ENCODE peak calls at places on chromosomes 7 and 10, in nine cellular contexts. M, O, L, G, V, I, F, K and U are unnamed samples.
A peak's percentile ranks its signal among the peaks of the same experiment; 100 is the strongest.

GRCh38 chr10:71623098-71623985 is 96.2 kb downstream of the C10orf105 start:
- DNase-seq in M (no peak), O (no peak), V (no peak), K (no peak), I (no peak), L (no peak), G (peak; percentile 87), F (peak; percentile 79), U (no peak)

GRCh38 chr10:18140957-18141888 is 999 bp downstream of the CACNB2 start:
- DNase-seq in M (no peak), K (no peak), L (no peak), O (no peak), V (no peak), I (no peak), G (no peak), F (no peak), U (no peak)

GRCh38 chr10:20767028-20767427 is 130.1 kb downstream of the NEBL start:
- DNase-seq in K (no peak), L (no peak), O (no peak), G (peak; percentile 9), V (no peak), I (peak; percentile 22), F (peak; percentile 54), M (no peak), U (peak; percentile 76)

GRCh38 chr7:154855366-154855765 is 147.6 kb downstream of the PAXIP1 start:
- DNase-seq in M (no peak), G (no peak), I (no peak), O (no peak), L (no peak), K (no peak), F (no peak), V (no peak), U (no peak)

GRCh38 chr10:11625019-11625735 is 13.7 kb upstream of the USP6NL start:
- DNase-seq in G (no peak), O (no peak), L (no peak), K (no peak), M (peak; percentile 73), I (no peak), F (no peak), V (peak; percentile 73), U (no peak)

GRCh38 chr7:45112648-45113047 is 1.2 kb upstream of the TBRG4 start:
- DNase-seq in K (no peak), L (no peak), G (no peak), M (no peak), F (no peak), O (no peak), I (no peak), V (no peak), U (no peak)

GRCh38 chr10:98226508-98227144 is 41.4 kb downstream of the LOXL4 start:
- DNase-seq in M (no peak), L (no peak), K (no peak), O (no peak), I (no peak), V (no peak), G (no peak), F (no peak), U (no peak)

GRCh38 chr10:21399392-21400015 is 126.0 kb downstream of the SKIDA1 start:
- DNase-seq in F (peak; percentile 76), G (no peak), K (no peak), O (no peak), L (no peak), V (no peak), I (peak; percentile 44), M (no peak), U (peak; percentile 93)

GRCh38 chr10:96618648-96619047 is 31.8 kb upstream of the TM9SF3 start:
- DNase-seq in M (no peak), K (no peak), G (no peak), F (peak; percentile 44), I (no peak), O (peak; percentile 82), L (no peak), V (no peak), U (no peak)

GRCh38 chr10:15585303-15585715 is 134.4 kb downstream of the ITGA8 start:
- DNase-seq in V (peak; percentile 46), O (no peak), I (no peak), K (peak; percentile 15), F (peak; percentile 79), M (peak; percentile 60), G (peak; percentile 55), L (peak; percentile 29), U (no peak)

GRCh38 chr7:120502132-120502531 is 229.2 kb downstream of the KCND2 start:
- DNase-seq in K (no peak), V (no peak), O (no peak), L (no peak), G (no peak), M (no peak), I (no peak), F (no peak), U (no peak)

GRCh38 chr10:49441488-49442476 is 45.9 kb upstream of the DRGX start:
- DNase-seq in O (no peak), L (no peak), K (no peak), I (no peak), M (peak; percentile 27), V (peak; percentile 16), F (no peak), G (no peak), U (no peak)

GRCh38 chr7:112132123-112132694 is 74.0 kb downstream of the DOCK4 start:
- DNase-seq in L (peak; percentile 70), V (no peak), O (no peak), I (no peak), M (no peak), G (no peak), F (no peak), K (no peak), U (no peak)

GRCh38 chr10:3625959-3626751 is 158.9 kb downstream of the KLF6 start:
- DNase-seq in V (peak; percentile 54), O (no peak), G (no peak), I (peak; percentile 59), L (no peak), M (peak; percentile 67), K (no peak), F (peak; percentile 10), U (peak; percentile 52)

GRCh38 chr10:64346391-64346790 is 825.2 kb downstream of the REEP3 start:
- DNase-seq in F (no peak), K (no peak), I (no peak), M (no peak), G (no peak), L (no peak), O (no peak), V (no peak), U (no peak)

GRCh38 chr7:23468721-23469149 is 1.6 kb downstream of the IGF2BP3 start:
- DNase-seq in K (no peak), M (no peak), V (no peak), L (no peak), O (no peak), F (no peak), G (no peak), I (no peak), U (no peak)

GRCh38 chr7:107924841-107925490 is 34.0 kb downstream of the DLD start:
- DNase-seq in V (no peak), I (no peak), M (peak; percentile 57), O (no peak), K (no peak), F (no peak), G (no peak), L (no peak), U (no peak)

GRCh38 chr7:21616796-21617436 is 74.1 kb downstream of the DNAH11 start:
- DNase-seq in I (peak; percentile 95), M (no peak), O (no peak), V (no peak), G (peak; percentile 19), F (peak; percentile 20), K (no peak), L (peak; percentile 43), U (peak; percentile 84)

GRCh38 chr10:42753126-42753506 is 29.5 kb upstream of the BMS1 start:
- DNase-seq in K (peak; percentile 47), L (peak; percentile 41), V (peak; percentile 61), M (peak; percentile 22), O (peak; percentile 28), G (no peak), I (peak; percentile 22), F (peak; percentile 82), U (no peak)

GRCh38 chr7:132386249-132386681 is 190.0 kb downstream of the PLXNA4 start:
- DNase-seq in V (no peak), G (no peak), K (no peak), L (peak; percentile 60), M (peak; percentile 24), I (no peak), O (peak; percentile 83), F (peak; percentile 51), U (no peak)

GRCh38 chr10:3701490-3701889 is 83.5 kb downstream of the KLF6 start:
- DNase-seq in V (no peak), K (no peak), G (no peak), F (peak; percentile 18), I (no peak), O (no peak), M (no peak), L (no peak), U (no peak)

GRCh38 chr10:72019085-72019876 is 55.1 kb downstream of the CHST3 start:
- DNase-seq in M (no peak), K (no peak), O (no peak), G (no peak), F (no peak), V (no peak), L (no peak), I (no peak), U (no peak)

GRCh38 chr7:16526742-16527540 is at the start of gene LRRC72:
- DNase-seq in I (no peak), F (no peak), V (no peak), M (no peak), O (no peak), L (no peak), G (no peak), K (no peak), U (no peak)

GRCh38 chr10:10533417-10533816 is 484.3 kb upstream of the CELF2 start:
- DNase-seq in O (no peak), I (no peak), V (no peak), F (peak; percentile 17), M (no peak), L (no peak), K (no peak), G (no peak), U (peak; percentile 86)

GRCh38 chr10:124092270-124093075 is 925 bp downstream of the CHST15 start:
- DNase-seq in F (peak; percentile 35), V (peak; percentile 85), G (peak; percentile 35), K (peak; percentile 20), O (no peak), L (no peak), I (no peak), M (peak; percentile 42), U (peak; percentile 37)

GRCh38 chr10:129760003-129760315 is 204.1 kb downstream of the EBF3 start:
- DNase-seq in F (no peak), O (no peak), V (no peak), I (no peak), L (no peak), M (no peak), K (no peak), G (no peak), U (no peak)

GRCh38 chr10:36602374-36602773 is 523.0 kb upstream of the ANKRD30A start:
- DNase-seq in M (no peak), L (peak; percentile 17), F (peak; percentile 22), V (no peak), O (no peak), K (no peak), I (no peak), G (peak; percentile 10), U (no peak)

GRCh38 chr10:100987685-100988049 is 324 bp downstream of the TWNK start:
- DNase-seq in L (no peak), K (no peak), I (no peak), O (no peak), G (no peak), M (no peak), F (no peak), V (no peak), U (no peak)

GRCh38 chr10:121092341-121093099 is 241.4 kb downstream of the WDR11 start:
- DNase-seq in G (no peak), V (no peak), O (no peak), I (no peak), F (no peak), L (no peak), K (no peak), M (no peak), U (no peak)

GRCh38 chr10:63675171-63675570 is 154.0 kb downstream of the REEP3 start:
- DNase-seq in V (no peak), O (no peak), F (peak; percentile 12), K (no peak), M (no peak), I (no peak), L (no peak), G (no peak), U (no peak)

GRCh38 chr10:37685741-37686683 is 171.4 kb downstream of the ZNF248 start:
- DNase-seq in M (no peak), G (no peak), I (no peak), L (no peak), V (no peak), O (no peak), K (no peak), F (no peak), U (no peak)